ENCODE peak calls at places on chromosomes 7 and 10, in ten cellular contexts. U is WTC11; H is AG09319; Q is PC-9; W is fibroblast of pulmonary artery; J is CD8-positive, alpha-beta T cell; G is hepatocyte; Z is psoas muscle; A is dorsolateral prefrontal cortex; R is cardiac fibroblast. E is an unnamed sample.

GRCh38 chr10:97708976-97709745 is 4.4 kb upstream of the MARVELD1 start:
- DNase-seq in U (peak), H (no peak), Q (peak), W (peak), J (peak), G (peak), Z (peak), A (peak), R (peak), E (no peak)

GRCh38 chr7:106657085-106657991 is 3.6 kb downstream of the CCDC71L start:
- DNase-seq in U (no peak), H (no peak), Q (no peak), W (peak), J (no peak), G (no peak), Z (no peak), A (no peak), R (peak), E (no peak)

GRCh38 chr10:89122431-89123066 is 84.6 kb downstream of the CH25H start:
- DNase-seq in U (no peak), H (no peak), Q (no peak), W (peak), J (no peak), G (no peak), Z (no peak), A (no peak), R (no peak), E (no peak)

GRCh38 chr7:71933426-71933825 is 478.7 kb downstream of the CALN1 start:
- DNase-seq in U (no peak), H (no peak), Q (no peak), W (no peak), J (no peak), G (no peak), Z (no peak), A (no peak), R (no peak), E (no peak)

GRCh38 chr10:18082381-18082780 is 57.8 kb upstream of the CACNB2 start:
- DNase-seq in U (no peak), H (no peak), Q (no peak), W (no peak), J (no peak), G (no peak), Z (no peak), A (no peak), R (no peak), E (no peak)

GRCh38 chr10:133277993-133278576 is 1.4 kb upstream of the ADAM8 start:
- DNase-seq in U (no peak), H (no peak), Q (peak), W (no peak), J (peak), G (no peak), Z (peak), A (no peak), R (no peak), E (no peak)

GRCh38 chr10:1412531-1413189 is 324.7 kb downstream of the ADARB2 start:
- DNase-seq in U (no peak), H (no peak), Q (no peak), W (no peak), J (no peak), G (no peak), Z (no peak), A (no peak), R (no peak), E (no peak)

GRCh38 chr7:39741942-39742623 is 118.7 kb downstream of the RALA start:
- DNase-seq in U (peak), H (no peak), Q (no peak), W (peak), J (peak), G (peak), Z (no peak), A (no peak), R (peak), E (no peak)

GRCh38 chr7:151818674-151819519 is 58.0 kb downstream of the PRKAG2 start:
- DNase-seq in U (no peak), H (no peak), Q (peak), W (no peak), J (no peak), G (peak), Z (peak), A (no peak), R (no peak), E (no peak)

GRCh38 chr7:100568936-100569844 is 4.5 kb downstream of the SAP25 start:
- DNase-seq in U (peak), H (no peak), Q (no peak), W (peak), J (peak), G (peak), Z (peak), A (no peak), R (peak), E (peak)

GRCh38 chr7:92830047-92830446 is 6.3 kb downstream of the CDK6 start:
- DNase-seq in U (no peak), H (no peak), Q (no peak), W (no peak), J (no peak), G (no peak), Z (no peak), A (no peak), R (no peak), E (no peak)

GRCh38 chr7:138303230-138304070 is 156.6 kb upstream of the TRIM24 start:
- DNase-seq in U (no peak), H (no peak), Q (no peak), W (no peak), J (no peak), G (no peak), Z (no peak), A (no peak), R (no peak), E (no peak)

GRCh38 chr10:89537361-89537760 is 2.0 kb upstream of the SLC16A12 start:
- DNase-seq in U (no peak), H (no peak), Q (no peak), W (no peak), J (no peak), G (no peak), Z (no peak), A (no peak), R (no peak), E (no peak)

GRCh38 chr7:27031289-27032172 is 64.3 kb downstream of the HOXA1 start:
- DNase-seq in U (no peak), H (no peak), Q (no peak), W (peak), J (no peak), G (no peak), Z (no peak), A (no peak), R (peak), E (no peak)

GRCh38 chr7:102872460-102872859 is 40.3 kb upstream of the LRRC17 start:
- DNase-seq in U (no peak), H (no peak), Q (no peak), W (peak), J (no peak), G (no peak), Z (no peak), A (no peak), R (peak), E (no peak)

GRCh38 chr7:106757846-106758245 is 96.9 kb upstream of the CCDC71L start:
- DNase-seq in U (no peak), H (peak), Q (no peak), W (peak), J (no peak), G (no peak), Z (peak), A (no peak), R (peak), E (no peak)

GRCh38 chr10:113463777-113464176 is 89.1 kb upstream of the HABP2 start:
- DNase-seq in U (no peak), H (no peak), Q (no peak), W (no peak), J (no peak), G (peak), Z (no peak), A (no peak), R (no peak), E (no peak)

GRCh38 chr7:25852249-25852994 is 299.6 kb upstream of the NFE2L3 start:
- DNase-seq in U (peak), H (no peak), Q (no peak), W (no peak), J (no peak), G (peak), Z (peak), A (no peak), R (peak), E (peak)

GRCh38 chr7:22718200-22718711 is 8.7 kb upstream of the IL6 start:
- DNase-seq in U (no peak), H (peak), Q (peak), W (peak), J (no peak), G (no peak), Z (no peak), A (no peak), R (peak), E (no peak)

GRCh38 chr10:89518876-89519842 is 16.2 kb downstream of the SLC16A12 start:
- DNase-seq in U (no peak), H (peak), Q (no peak), W (peak), J (no peak), G (peak), Z (peak), A (no peak), R (peak), E (no peak)

GRCh38 chr10:129784891-129785290 is 179.2 kb downstream of the EBF3 start:
- DNase-seq in U (no peak), H (no peak), Q (no peak), W (no peak), J (no peak), G (no peak), Z (no peak), A (no peak), R (no peak), E (no peak)

GRCh38 chr7:121278120-121279021 is 50.4 kb upstream of the WNT16 start:
- DNase-seq in U (no peak), H (no peak), Q (no peak), W (peak), J (no peak), G (no peak), Z (no peak), A (no peak), R (peak), E (no peak)

GRCh38 chr10:98088186-98088971 is 46.1 kb upstream of the R3HCC1L start:
- DNase-seq in U (no peak), H (no peak), Q (no peak), W (peak), J (no peak), G (no peak), Z (peak), A (no peak), R (peak), E (no peak)

GRCh38 chr7:142516038-142516501 is 233.2 kb upstream of the PRSS1 start:
- DNase-seq in U (peak), H (peak), Q (peak), W (peak), J (peak), G (peak), Z (no peak), A (no peak), R (peak), E (no peak)

GRCh38 chr10:1938317-1938716 is 201.0 kb upstream of the ADARB2 start:
- DNase-seq in U (no peak), H (no peak), Q (no peak), W (no peak), J (peak), G (no peak), Z (no peak), A (no peak), R (no peak), E (no peak)

GRCh38 chr7:65827366-65827765 is 45.5 kb upstream of the VKORC1L1 start:
- DNase-seq in U (no peak), H (no peak), Q (no peak), W (peak), J (no peak), G (no peak), Z (no peak), A (no peak), R (no peak), E (no peak)

GRCh38 chr10:59460601-59461000 is 98.3 kb upstream of the FAM13C start:
- DNase-seq in U (no peak), H (no peak), Q (no peak), W (no peak), J (no peak), G (no peak), Z (no peak), A (no peak), R (no peak), E (no peak)

GRCh38 chr10:124648738-124649137 is 95.4 kb downstream of the FAM53B start:
- DNase-seq in U (no peak), H (peak), Q (peak), W (peak), J (peak), G (peak), Z (peak), A (peak), R (peak), E (no peak)

GRCh38 chr7:158805937-158806336 is 23.4 kb downstream of the ESYT2 start:
- DNase-seq in U (no peak), H (no peak), Q (no peak), W (no peak), J (no peak), G (no peak), Z (no peak), A (no peak), R (no peak), E (no peak)

GRCh38 chr10:47381427-47382379 is 2.4 kb downstream of the ZNF488 start:
- DNase-seq in U (no peak), H (no peak), Q (no peak), W (no peak), J (peak), G (no peak), Z (no peak), A (no peak), R (no peak), E (peak)

GRCh38 chr10:113997428-113997827 is 46.2 kb upstream of the ADRB1 start:
- DNase-seq in U (no peak), H (no peak), Q (no peak), W (no peak), J (no peak), G (no peak), Z (no peak), A (no peak), R (no peak), E (no peak)

GRCh38 chr7:151456276-151456675 is 16.3 kb upstream of the CRYGN start:
- DNase-seq in U (no peak), H (no peak), Q (no peak), W (no peak), J (no peak), G (no peak), Z (no peak), A (no peak), R (no peak), E (no peak)

GRCh38 chr7:134547738-134548054 is 1.2 kb upstream of the AKR1B15 start:
- DNase-seq in U (peak), H (no peak), Q (no peak), W (peak), J (no peak), G (peak), Z (peak), A (no peak), R (peak), E (no peak)

GRCh38 chr10:70440296-70441160 is 953 bp downstream of the NODAL start:
- DNase-seq in U (peak), H (no peak), Q (no peak), W (no peak), J (no peak), G (no peak), Z (no peak), A (peak), R (no peak), E (no peak)
- TF ChIP-seq CTCF in U (no peak), H (no peak), Q (no peak), W (no peak), J (no peak), G (no peak), Z (no peak), A (no peak), R (no peak), E (no peak)

GRCh38 chr7:114939484-114940097 is 17.7 kb downstream of the MDFIC start:
- DNase-seq in U (no peak), H (no peak), Q (no peak), W (no peak), J (no peak), G (no peak), Z (peak), A (no peak), R (no peak), E (no peak)
- TF ChIP-seq CTCF in U (no peak), H (no peak), Q (no peak), W (no peak), J (no peak), G (no peak), Z (peak), A (no peak), R (no peak), E (no peak)

DNA sequence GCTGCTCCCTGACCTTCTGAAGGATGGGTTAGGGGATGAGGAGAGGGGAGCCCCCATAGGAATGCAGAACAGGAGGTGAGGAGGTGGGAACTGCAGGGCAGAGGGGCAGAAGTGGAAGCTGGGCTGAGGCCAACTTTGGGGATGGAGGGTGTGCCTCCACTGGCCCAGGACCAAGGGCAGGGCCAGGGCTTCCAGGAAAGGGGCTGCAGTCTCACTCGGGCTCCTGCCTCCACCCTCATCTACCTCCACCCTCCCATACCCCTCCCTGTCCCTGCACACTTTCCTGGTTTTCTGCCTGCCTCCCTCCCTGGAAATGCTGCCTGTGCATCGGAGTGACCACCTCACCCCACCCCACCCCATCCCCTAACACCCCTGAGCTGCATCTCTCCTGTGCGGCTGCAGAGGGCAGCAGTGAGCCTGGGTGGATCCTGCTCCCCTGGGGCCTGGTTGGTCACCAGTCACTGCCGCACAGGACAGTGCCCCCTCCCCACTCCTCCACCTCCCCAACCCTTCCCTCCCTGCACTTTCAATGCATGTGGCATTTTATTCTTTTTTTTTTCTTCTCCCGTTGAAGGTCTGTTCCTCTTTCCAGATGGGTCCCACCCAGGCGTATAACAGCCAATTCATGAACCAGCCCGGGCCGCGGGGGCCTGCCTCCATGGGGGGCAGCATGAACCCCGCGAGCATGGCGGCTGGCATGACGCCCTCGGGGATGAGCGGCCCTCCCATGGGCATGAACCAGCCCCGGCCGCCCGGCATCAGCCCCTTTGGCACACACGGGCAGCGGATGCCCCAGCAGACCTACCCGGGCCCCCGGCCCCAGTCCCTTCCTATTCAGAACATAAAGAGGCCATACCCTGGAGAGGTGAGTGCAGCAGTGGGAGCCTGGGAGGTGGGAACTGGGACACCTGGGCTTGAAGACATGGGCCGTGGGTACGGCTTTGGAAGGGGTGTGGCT is 54.2 kb upstream of the PPIF start:
- DNase-seq in U (peak), H (no peak), Q (no peak), W (no peak), J (peak), G (no peak), Z (no peak), A (no peak), R (peak), E (no peak)
- TF ChIP-seq CTCF in U (peak), H (peak), Q (peak), W (peak), J (peak), G (peak), Z (peak), A (peak), R (peak), E (peak)

GRCh38 chr7:132446666-132447217 is 129.5 kb downstream of the PLXNA4 start:
- DNase-seq in U (no peak), H (no peak), Q (no peak), W (no peak), J (no peak), G (no peak), Z (no peak), A (no peak), R (no peak), E (no peak)

GRCh38 chr7:132440126-132440525 is 136.1 kb downstream of the PLXNA4 start:
- DNase-seq in U (no peak), H (no peak), Q (no peak), W (no peak), J (no peak), G (no peak), Z (no peak), A (no peak), R (no peak), E (no peak)

GRCh38 chr7:132441935-132442334 is 134.3 kb downstream of the PLXNA4 start:
- DNase-seq in U (no peak), H (no peak), Q (no peak), W (no peak), J (no peak), G (no peak), Z (no peak), A (no peak), R (no peak), E (no peak)

GRCh38 chr7:132446265-132446664 is 130.0 kb downstream of the PLXNA4 start:
- DNase-seq in U (no peak), H (no peak), Q (no peak), W (no peak), J (no peak), G (no peak), Z (no peak), A (no peak), R (no peak), E (no peak)

GRCh38 chr7:132443776-132444520 is 132.3 kb downstream of the PLXNA4 start:
- DNase-seq in U (peak), H (no peak), Q (no peak), W (no peak), J (no peak), G (no peak), Z (no peak), A (no peak), R (no peak), E (no peak)
- TF ChIP-seq CTCF in U (peak), H (no peak), Q (no peak), W (no peak), J (no peak), G (no peak), Z (no peak), A (no peak), R (no peak), E (no peak)

DNA sequence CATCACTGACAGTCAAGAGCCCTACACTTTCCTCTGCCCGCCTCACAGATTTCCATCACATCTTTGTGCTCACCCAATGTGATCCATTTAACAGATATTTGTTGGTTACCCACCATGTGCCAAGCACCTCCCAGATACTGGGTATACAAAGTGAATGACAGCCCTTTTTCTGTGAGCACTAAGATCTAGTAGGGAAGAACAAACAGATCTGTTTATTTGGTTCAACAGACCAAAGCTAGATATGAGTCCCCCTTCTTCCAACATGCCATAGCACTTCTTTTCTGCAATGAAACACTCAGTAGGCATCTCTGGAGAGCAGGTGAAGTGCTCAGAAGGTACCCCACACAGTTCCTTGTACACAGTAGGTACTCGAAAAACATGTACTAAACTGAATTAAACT is 101.4 kb downstream of the HIPK2 start:
- DNase-seq in U (no peak), H (no peak), Q (no peak), W (no peak), J (no peak), G (no peak), Z (no peak), A (no peak), R (no peak), E (no peak)
- TF ChIP-seq CTCF in U (no peak), H (no peak), Q (no peak), W (no peak), J (no peak), G (no peak), Z (no peak), A (no peak), R (no peak), E (no peak)

DNA sequence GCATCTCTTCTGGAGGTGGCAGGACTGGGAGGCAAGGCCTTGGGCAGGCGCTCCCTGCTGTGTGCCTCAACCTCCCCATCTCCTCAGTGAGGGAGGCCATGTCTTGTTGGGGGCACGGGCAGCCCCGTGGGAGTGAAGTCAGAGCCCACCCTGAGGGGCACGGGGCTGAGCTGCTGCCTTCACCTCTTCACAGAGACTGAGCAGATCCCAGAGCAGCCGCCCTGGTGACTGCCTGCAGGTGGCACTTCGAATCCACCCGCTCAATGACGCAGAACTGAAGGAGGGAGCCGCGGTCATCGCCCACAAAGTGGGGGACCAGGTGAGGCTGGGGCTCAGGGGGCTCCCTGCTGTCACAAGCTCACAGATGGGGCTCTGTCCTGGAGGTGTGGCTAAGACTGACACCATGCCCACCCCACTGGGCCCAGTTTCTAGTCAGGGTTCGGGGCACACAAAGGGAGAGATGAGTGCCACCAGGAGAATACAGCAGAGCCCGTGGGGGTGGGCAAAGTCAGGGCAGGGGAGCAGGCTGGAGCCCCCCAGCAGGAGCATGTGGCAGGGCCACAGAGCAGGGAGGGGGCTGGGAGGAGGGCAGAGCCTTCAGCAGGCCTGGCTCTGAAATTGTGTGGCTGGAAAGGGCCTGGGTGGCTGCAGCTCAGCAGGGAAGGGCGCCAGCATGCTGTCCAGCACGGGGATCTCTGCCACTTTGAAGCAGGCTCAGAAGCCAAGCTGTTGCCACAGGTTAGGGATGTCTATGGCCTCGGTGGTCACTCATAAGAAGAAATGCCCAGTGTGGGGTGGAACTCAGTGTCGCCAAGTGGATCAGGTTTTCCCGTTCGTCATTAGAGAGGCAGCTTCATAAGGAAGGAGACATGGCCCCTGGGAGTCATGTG is 18.8 kb upstream of the CHST12 start:
- DNase-seq in U (no peak), H (no peak), Q (peak), W (no peak), J (no peak), G (no peak), Z (peak), A (no peak), R (no peak), E (no peak)
- TF ChIP-seq CTCF in U (no peak), H (no peak), Q (peak), W (no peak), J (no peak), G (peak), Z (no peak), A (peak), R (no peak), E (no peak)

E was measured in progenitor cell of endocrine pancreas.